ENCODE peak calls at places on chromosomes 3 and 15, in six cellular contexts. N is left ventricle myocardium superior; I is GM10248; K is ecto neural progenitor cell; U is stimulated activated CD8-positive, alpha-beta memory T cell treated with anti-CD3 and anti-CD28 coated beads, Interleukin-2, amount 100 ng/mL, for 1 hour; R is neural crest cell. F is an unnamed sample.

GRCh38 chr3:143552851-143553250 is 295.4 kb downstream of the SLC9A9 start:
- DNase-seq in N (no peak), I (no peak), K (no peak), U (no peak), R (no peak), F (no peak)

GRCh38 chr3:89803711-89804110 is 696.3 kb downstream of the EPHA3 start:
- DNase-seq in N (no peak), I (no peak), K (no peak), U (no peak), R (no peak), F (no peak)

GRCh38 chr3:74054566-74054965 is 429.8 kb upstream of the PDZRN3 start:
- DNase-seq in N (no peak), I (no peak), K (no peak), U (no peak), R (no peak), F (no peak)

GRCh38 chr3:13023251-13024055 is 49.8 kb downstream of the IQSEC1 start:
- DNase-seq in N (peak; percentile 63), I (peak; percentile 52), K (no peak), U (no peak), R (no peak), F (no peak)

GRCh38 chr3:186044973-186045372 is 63.9 kb downstream of the ETV5 start:
- DNase-seq in N (no peak), I (no peak), K (peak; percentile 65), U (no peak), R (peak; percentile 35), F (no peak)

GRCh38 chr15:88674661-88675060 is 35.8 kb downstream of the ISG20 start:
- DNase-seq in N (no peak), I (no peak), K (no peak), U (no peak), R (no peak), F (no peak)

GRCh38 chr15:93028111-93028631 is 60.8 kb downstream of the RGMA start:
- DNase-seq in N (no peak), I (peak; percentile 15), K (peak; percentile 40), U (no peak), R (no peak), F (no peak)

GRCh38 chr15:55116636-55117035 is 80.1 kb downstream of the RSL24D1 start:
- DNase-seq in N (no peak), I (no peak), K (no peak), U (no peak), R (no peak), F (no peak)

GRCh38 chr15:100665570-100665969 is 63.2 kb downstream of the ASB7 start:
- DNase-seq in N (no peak), I (no peak), K (no peak), U (no peak), R (no peak), F (no peak)

GRCh38 chr3:17213102-17213501 is 328.3 kb downstream of the PLCL2 start:
- DNase-seq in N (no peak), I (no peak), K (no peak), U (no peak), R (no peak), F (no peak)